ENCODE peak calls at places on chromosome 13, in six cellular contexts. D is SJSA1, M is fibroblast of villous mesenchyme, G is body of pancreas, U is fibroblast of lung, W is Caco-2. B is an unnamed sample.

GRCh38 chr13:101536079-101536478 is 83.6 kb downstream of the ITGBL1 start:
- DNase-seq in D (no peak), M (no peak), G (no peak), U (no peak), W (no peak), B (no peak)

GRCh38 chr13:111042661-111043226 is 72.4 kb upstream of the ARHGEF7 start:
- DNase-seq in D (peak), M (no peak), G (no peak), U (no peak), W (no peak), B (no peak)

GRCh38 chr13:112782433-112783010 is 92.7 kb downstream of the ATP11A start:
- DNase-seq in D (peak), M (no peak), G (no peak), U (no peak), W (no peak), B (no peak)

GRCh38 chr13:81686877-81687276 is 1346.0 kb upstream of the SPRY2 start:
- DNase-seq in D (no peak), M (no peak), G (no peak), U (peak), W (no peak), B (peak)

GRCh38 chr13:109586509-109587346 is 199.7 kb downstream of the IRS2 start:
- DNase-seq in D (no peak), M (no peak), G (no peak), U (no peak), W (peak), B (no peak)

GRCh38 chr13:105847532-105848295 is 687.7 kb downstream of the EFNB2 start:
- DNase-seq in D (no peak), M (no peak), G (no peak), U (peak), W (no peak), B (no peak)

GRCh38 chr13:99417151-99417820 is 84.0 kb upstream of the TM9SF2 start:
- DNase-seq in D (no peak), M (no peak), G (no peak), U (no peak), W (peak), B (no peak)

GRCh38 chr13:44040070-44040753 is 160.5 kb downstream of the LACC1 start:
- DNase-seq in D (no peak), M (peak), G (no peak), U (peak), W (no peak), B (peak)

GRCh38 chr13:75489502-75490263 is 7.7 kb upstream of the TBC1D4 start:
- DNase-seq in D (no peak), M (peak), G (peak), U (peak), W (no peak), B (no peak)

GRCh38 chr13:51249767-51250741 is 27.9 kb downstream of the FAM124A start:
- DNase-seq in D (no peak), M (no peak), G (peak), U (no peak), W (no peak), B (peak)

GRCh38 chr13:85095887-85096286 is 703.3 kb downstream of the SLITRK6 start:
- DNase-seq in D (no peak), M (no peak), G (no peak), U (no peak), W (no peak), B (no peak)

GRCh38 chr13:43669101-43669500 is 117.7 kb downstream of the ENOX1 start:
- DNase-seq in D (no peak), M (no peak), G (no peak), U (no peak), W (no peak), B (no peak)

GRCh38 chr13:42615691-42616090 is 41.7 kb downstream of the TNFSF11 start:
- DNase-seq in D (no peak), M (peak), G (no peak), U (peak), W (no peak), B (peak)

GRCh38 chr13:94088742-94089141 is 390.7 kb downstream of the DCT start:
- DNase-seq in D (no peak), M (no peak), G (no peak), U (no peak), W (no peak), B (no peak)

GRCh38 chr13:95535243-95535642 is 17.3 kb upstream of the CLDN10 start:
- DNase-seq in D (peak), M (peak), G (no peak), U (peak), W (no peak), B (peak)

GRCh38 chr13:82701021-82701420 is 1181.3 kb downstream of the SLITRK1 start:
- DNase-seq in D (no peak), M (no peak), G (no peak), U (no peak), W (no peak), B (no peak)

GRCh38 chr13:23979361-23980159 is 82.3 kb upstream of the C1QTNF9B start:
- DNase-seq in D (peak), M (peak), G (peak), U (peak), W (peak), B (no peak)

GRCh38 chr13:50410921-50411712 is 395.9 kb downstream of the KCNRG start:
- DNase-seq in D (peak), M (peak), G (no peak), U (peak), W (peak), B (peak)

GRCh38 chr13:35648109-35648508 is 171.6 kb upstream of the MAB21L1 start:
- DNase-seq in D (no peak), M (peak), G (no peak), U (peak), W (no peak), B (no peak)

GRCh38 chr13:79246575-79246949 is 159.5 kb downstream of the RBM26 start:
- DNase-seq in D (no peak), M (no peak), G (no peak), U (no peak), W (no peak), B (no peak)

GRCh38 chr13:98972627-98973026 is 5.2 kb downstream of the DOCK9 start:
- DNase-seq in D (peak), M (peak), G (no peak), U (no peak), W (peak), B (peak)

GRCh38 chr13:37102896-37103295 is 2.6 kb downstream of the CSNK1A1L start:
- DNase-seq in D (no peak), M (no peak), G (no peak), U (no peak), W (no peak), B (no peak)

GRCh38 chr13:49608932-49609331 is 19.4 kb upstream of the ARL11 start:
- DNase-seq in D (no peak), M (no peak), G (no peak), U (no peak), W (no peak), B (no peak)

GRCh38 chr13:98664047-98664446 is 87.1 kb upstream of the STK24 start:
- DNase-seq in D (peak), M (no peak), G (no peak), U (peak), W (no peak), B (no peak)

GRCh38 chr13:113526466-113527220 is 36.1 kb upstream of the DCUN1D2 start:
- DNase-seq in D (peak), M (no peak), G (no peak), U (no peak), W (no peak), B (no peak)

GRCh38 chr13:113561417-113562084 is 23.0 kb upstream of the TFDP1 start:
- DNase-seq in D (peak), M (no peak), G (no peak), U (no peak), W (peak), B (no peak)

GRCh38 chr13:95660981-95661581 is 15.9 kb upstream of the DNAJC3 start:
- DNase-seq in D (no peak), M (peak), G (no peak), U (peak), W (no peak), B (no peak)

GRCh38 chr13:112063807-112064206 is 3.1 kb upstream of the SOX1 start:
- DNase-seq in D (no peak), M (no peak), G (no peak), U (no peak), W (no peak), B (no peak)

GRCh38 chr13:113184568-113185440 is 23.7 kb downstream of the PCID2 start:
- DNase-seq in D (no peak), M (no peak), G (no peak), U (no peak), W (no peak), B (no peak)

GRCh38 chr13:62643007-62643483 is 1227.4 kb upstream of the PCDH20 start:
- DNase-seq in D (no peak), M (no peak), G (no peak), U (peak), W (no peak), B (peak)

GRCh38 chr13:95137096-95137495 is 164.2 kb downstream of the ABCC4 start:
- DNase-seq in D (no peak), M (no peak), G (no peak), U (no peak), W (no peak), B (no peak)

GRCh38 chr13:62879071-62879470 is 1463.4 kb upstream of the PCDH20 start:
- DNase-seq in D (no peak), M (peak), G (no peak), U (peak), W (no peak), B (peak)

GRCh38 chr13:30388401-30389283 is 33.7 kb upstream of the UBE2L5 start:
- DNase-seq in D (no peak), M (peak), G (no peak), U (peak), W (no peak), B (no peak)

GRCh38 chr13:32639502-32640105 is 53.4 kb downstream of the PDS5B start:
- DNase-seq in D (peak), M (peak), G (peak), U (peak), W (peak), B (peak)

GRCh38 chr13:49374585-49375290 is 69.1 kb downstream of the CAB39L start:
- DNase-seq in D (no peak), M (peak), G (no peak), U (peak), W (no peak), B (peak)

GRCh38 chr13:45516757-45517156 is 52.0 kb downstream of the COG3 start:
- DNase-seq in D (no peak), M (no peak), G (no peak), U (no peak), W (no peak), B (no peak)
- H3K4me3 ChIP-seq in D (no peak), M (no peak), G (no peak), U (no peak), W (no peak), B (no peak)

GRCh38 chr13:41311607-41312500 is 787 bp downstream of the NAA16 start:
- DNase-seq in D (peak), M (peak), G (peak), U (peak), W (peak), B (no peak)

GRCh38 chr13:41310963-41311606 is at the start of gene NAA16:
- DNase-seq in D (peak), M (peak), G (peak), U (peak), W (peak), B (peak)

GRCh38 chr13:41313117-41313516 is 2.0 kb downstream of the NAA16 start:
- DNase-seq in D (no peak), M (no peak), G (no peak), U (no peak), W (no peak), B (no peak)

GRCh38 chr13:41315466-41316047 is 4.5 kb downstream of the NAA16 start:
- DNase-seq in D (no peak), M (peak), G (no peak), U (peak), W (no peak), B (no peak)

GRCh38 chr13:41313659-41314197 is 2.7 kb downstream of the NAA16 start:
- DNase-seq in D (no peak), M (no peak), G (no peak), U (no peak), W (no peak), B (no peak)
- H3K4me3 ChIP-seq in D (no peak), M (peak), G (peak), U (peak), W (no peak), B (no peak)

DNA sequence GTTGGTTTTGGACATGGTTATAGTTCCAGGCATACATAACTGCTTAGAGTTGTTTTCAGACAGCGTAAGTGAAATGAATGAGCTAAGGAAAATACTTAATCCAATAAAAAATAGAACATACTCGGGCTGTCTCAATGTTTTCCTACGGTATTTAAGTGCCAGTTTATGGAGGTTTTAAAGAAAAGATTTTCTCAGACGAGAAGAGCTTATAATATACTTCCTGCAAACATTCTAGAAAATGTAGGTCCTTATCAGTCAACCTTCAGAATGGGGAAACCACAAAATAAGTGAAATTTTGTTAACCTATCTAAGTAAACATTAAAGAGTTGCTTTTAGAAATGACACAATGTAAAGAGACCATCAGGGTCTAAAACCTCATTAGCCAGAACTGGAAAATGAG is 12.1 kb downstream of the MIR17HG start:
- DNase-seq in D (no peak), M (no peak), G (no peak), U (no peak), W (no peak), B (no peak)
- H3K4me3 ChIP-seq in D (no peak), M (no peak), G (no peak), U (no peak), W (no peak), B (no peak)

GRCh38 chr13:40116008-40116407 is 460.5 kb downstream of the COG6 start:
- DNase-seq in D (peak), M (peak), G (peak), U (peak), W (peak), B (peak)
- H3K4me3 ChIP-seq in D (no peak), M (no peak), G (no peak), U (no peak), W (no peak), B (no peak)

GRCh38 chr13:74256969-74257368 is 122.8 kb upstream of the KLF12 start:
- DNase-seq in D (no peak), M (no peak), G (no peak), U (no peak), W (no peak), B (no peak)
- H3K4me3 ChIP-seq in D (no peak), M (no peak), G (no peak), U (no peak), W (no peak), B (no peak)

GRCh38 chr13:47598340-47598911 is 402.6 kb downstream of the SUCLA2 start:
- DNase-seq in D (no peak), M (peak), G (no peak), U (peak), W (no peak), B (no peak)
- H3K4me3 ChIP-seq in D (no peak), M (no peak), G (no peak), U (no peak), W (no peak), B (no peak)

DNA sequence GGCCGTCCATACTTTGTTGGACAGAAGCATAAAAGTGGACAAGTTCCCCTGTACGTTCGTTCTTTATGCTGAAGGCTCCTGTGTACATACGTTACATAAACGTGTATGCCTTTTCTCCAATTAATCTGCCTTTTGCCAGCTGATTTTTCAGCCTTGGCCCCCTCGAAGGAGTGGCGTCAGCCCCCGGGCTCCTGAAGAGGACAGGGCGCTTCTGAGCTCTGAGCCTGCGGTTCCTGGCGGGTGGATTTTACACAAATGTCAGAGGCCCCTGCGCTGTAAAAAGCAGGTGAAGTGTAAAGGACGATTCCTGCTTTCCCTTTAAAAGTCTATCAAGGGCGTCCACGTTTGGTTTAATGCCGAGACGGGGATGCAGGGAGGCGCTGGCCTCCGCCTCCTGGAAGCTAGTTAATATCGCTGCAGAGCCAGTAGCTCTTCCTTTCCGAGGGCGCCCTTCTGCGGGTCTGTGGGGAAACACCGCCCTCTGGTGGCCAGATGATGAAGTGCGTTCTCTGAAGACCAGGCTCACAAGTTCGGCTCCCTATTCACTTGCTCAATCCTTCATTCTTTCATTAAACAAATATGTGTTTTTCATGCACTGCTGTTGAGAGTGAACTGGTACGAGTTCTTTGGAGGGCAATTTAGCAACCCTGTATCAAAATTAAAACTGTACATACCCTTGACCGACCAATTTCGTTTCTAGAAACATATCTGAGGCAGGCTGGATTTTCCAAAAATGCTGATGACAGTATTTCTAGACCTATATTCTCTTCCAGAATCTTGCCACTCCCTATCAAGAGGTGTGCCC is 62.0 kb downstream of the GPR12 start:
- DNase-seq in D (peak), M (peak), G (peak), U (peak), W (peak), B (peak)
- H3K4me3 ChIP-seq in D (no peak), M (peak), G (no peak), U (no peak), W (no peak), B (peak)

GRCh38 chr13:83881917-83882625 is at the start of gene SLITRK1:
- DNase-seq in D (no peak), M (no peak), G (peak), U (peak), W (peak), B (peak)

GRCh38 chr13:83882626-83882959 is 319 bp upstream of the SLITRK1 start:
- DNase-seq in D (no peak), M (no peak), G (no peak), U (no peak), W (no peak), B (no peak)

GRCh38 chr13:83879431-83880171 is 2.7 kb downstream of the SLITRK1 start:
- DNase-seq in D (no peak), M (no peak), G (no peak), U (no peak), W (peak), B (no peak)

GRCh38 chr13:83880275-83881027 is 1.8 kb downstream of the SLITRK1 start:
- DNase-seq in D (no peak), M (no peak), G (no peak), U (no peak), W (peak), B (no peak)

GRCh38 chr13:83881031-83881727 is 1.1 kb downstream of the SLITRK1 start:
- DNase-seq in D (no peak), M (no peak), G (no peak), U (no peak), W (no peak), B (no peak)
- H3K4me3 ChIP-seq in D (no peak), M (no peak), G (peak), U (peak), W (no peak), B (peak)